ENCODE peak calls at places on chromosome 13, in five cellular contexts. D is upper lobe of right lung, H is uterus, U is RWPE1, A is dorsolateral prefrontal cortex. R is an unnamed sample.

GRCh38 chr13:57438072-57438471 is 193.5 kb upstream of the PCDH17 start:
- DNase-seq in D (no peak), H (no peak), U (no peak), A (no peak), R (no peak)

GRCh38 chr13:54949735-54950134 is 1921.1 kb downstream of the OLFM4 start:
- DNase-seq in D (no peak), H (no peak), U (peak), A (no peak), R (no peak)

GRCh38 chr13:34748078-34748477 is 194.0 kb upstream of the NBEA start:
- DNase-seq in D (no peak), H (peak), U (no peak), A (no peak), R (peak)

GRCh38 chr13:99442273-99442895 is 58.9 kb upstream of the TM9SF2 start:
- DNase-seq in D (no peak), H (no peak), U (peak), A (no peak), R (peak)

GRCh38 chr13:103140001-103140671 is 73.9 kb upstream of the SLC10A2 start:
- DNase-seq in D (no peak), H (no peak), U (peak), A (no peak), R (peak)

GRCh38 chr13:39411501-39411900 is 191.5 kb downstream of the LHFPL6 start:
- DNase-seq in D (no peak), H (no peak), U (no peak), A (no peak), R (no peak)

GRCh38 chr13:31908696-31909386 is 122.7 kb upstream of the FRY start:
- DNase-seq in D (no peak), H (no peak), U (no peak), A (no peak), R (no peak)

GRCh38 chr13:100491164-100491847 is 97.3 kb downstream of the GGACT start:
- DNase-seq in D (no peak), H (peak), U (no peak), A (no peak), R (peak)

GRCh38 chr13:44212633-44213387 is 160.8 kb upstream of the SERP2 start:
- DNase-seq in D (no peak), H (peak), U (no peak), A (no peak), R (peak)

GRCh38 chr13:31476753-31477152 is 262.6 kb upstream of the RXFP2 start:
- DNase-seq in D (no peak), H (no peak), U (no peak), A (no peak), R (peak)

GRCh38 chr13:44576396-44577235 is 486 bp upstream of the TSC22D1 start:
- DNase-seq in D (peak), H (peak), U (peak), A (peak), R (peak)

GRCh38 chr13:33353210-33353609 is 67.7 kb upstream of the STARD13 start:
- DNase-seq in D (peak), H (no peak), U (no peak), A (no peak), R (peak)

GRCh38 chr13:28531195-28531955 is 36.4 kb upstream of the FLT1 start:
- DNase-seq in D (peak), H (no peak), U (no peak), A (no peak), R (peak)

GRCh38 chr13:30577381-30577780 is 40.3 kb upstream of the USPL1 start:
- DNase-seq in D (no peak), H (no peak), U (peak), A (no peak), R (peak)

GRCh38 chr13:77555246-77555645 is 19.7 kb downstream of the SCEL start:
- DNase-seq in D (no peak), H (no peak), U (no peak), A (no peak), R (no peak)

GRCh38 chr13:98198683-98199082 is 21.6 kb upstream of the RNF113B start:
- DNase-seq in D (no peak), H (no peak), U (no peak), A (no peak), R (no peak)

GRCh38 chr13:95552539-95553270 is at the start of gene CLDN10:
- DNase-seq in D (no peak), H (no peak), U (no peak), A (no peak), R (no peak)

GRCh38 chr13:63190742-63191141 is 1775.1 kb upstream of the PCDH20 start:
- DNase-seq in D (no peak), H (no peak), U (peak), A (no peak), R (peak)

GRCh38 chr13:59422646-59423045 is 741.1 kb downstream of the DIAPH3 start:
- DNase-seq in D (no peak), H (no peak), U (no peak), A (no peak), R (no peak)

DNA sequence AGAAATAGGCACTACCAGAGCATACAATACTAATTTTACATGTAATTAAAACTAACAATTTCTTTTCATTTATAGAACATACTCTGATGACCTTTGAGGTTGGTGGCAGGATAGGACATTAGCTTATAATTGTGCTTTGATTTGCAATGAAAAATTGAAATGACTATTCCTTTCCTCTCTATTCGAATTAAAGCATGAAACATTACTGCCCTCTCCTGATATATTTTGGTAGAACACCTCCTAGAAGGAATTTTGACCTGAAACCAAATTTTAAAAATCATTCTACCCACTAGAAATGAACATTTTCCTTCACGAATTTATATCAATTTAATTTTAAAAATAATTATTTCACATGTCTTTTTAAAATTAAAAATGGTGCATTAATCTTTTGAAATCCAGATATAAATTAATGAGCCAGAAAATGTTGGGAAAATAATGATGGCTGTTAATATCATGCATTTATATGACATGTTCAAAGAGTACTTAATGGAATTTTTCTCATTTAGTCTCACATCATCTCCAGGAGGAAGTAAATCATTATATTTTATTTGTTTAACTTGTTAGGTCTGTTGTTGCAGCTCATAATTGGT is 556.3 kb upstream of the ARGLU1 start:
- DNase-seq in D (no peak), H (no peak), U (peak), A (no peak), R (peak)
- TF ChIP-seq CTCF in D (peak), H (peak), U (peak), A (peak), R (peak)

GRCh38 chr13:113034451-113035208 is 65.6 kb downstream of the MCF2L start:
- DNase-seq in D (no peak), H (peak), U (peak), A (peak), R (peak)
- TF ChIP-seq CTCF in D (peak), H (peak), U (peak), A (peak), R (peak)

DNA sequence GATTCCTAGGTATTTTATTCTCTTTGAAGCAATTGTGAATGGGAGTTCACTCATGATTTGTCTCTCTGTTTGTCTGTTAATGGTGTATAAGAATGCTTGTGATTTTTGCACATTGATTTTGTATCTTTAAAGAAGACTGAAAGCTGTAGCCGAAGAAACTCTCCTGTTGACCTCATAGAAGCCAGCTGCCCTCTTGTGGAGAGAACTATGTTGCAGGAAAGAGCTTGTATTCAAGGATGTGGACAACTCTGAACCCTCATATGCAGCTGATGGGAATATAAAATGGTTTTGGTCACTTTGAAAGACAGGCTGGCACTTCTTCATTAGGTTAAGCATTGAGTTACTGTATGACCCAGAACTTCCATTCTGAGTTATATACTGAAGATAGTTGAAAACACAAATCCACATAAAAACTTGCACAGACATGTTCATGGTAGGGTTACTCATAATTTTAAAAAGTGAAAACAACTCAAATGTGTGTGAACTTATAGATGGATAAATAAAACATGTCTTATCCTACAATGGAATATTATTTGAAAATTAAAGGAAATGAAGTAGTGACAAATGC is 65.8 kb upstream of the SLITRK6 start:
- DNase-seq in D (no peak), H (no peak), U (peak), A (no peak), R (peak)
- TF ChIP-seq CTCF in D (no peak), H (no peak), U (no peak), A (peak), R (peak)

GRCh38 chr13:110528371-110528770 is 33.2 kb downstream of the RAB20 start:
- DNase-seq in D (no peak), H (no peak), U (no peak), A (no peak), R (peak)

GRCh38 chr13:110523180-110523579 is 38.3 kb downstream of the RAB20 start:
- DNase-seq in D (no peak), H (no peak), U (no peak), A (no peak), R (no peak)

GRCh38 chr13:110523838-110524237 is 37.7 kb downstream of the RAB20 start:
- DNase-seq in D (no peak), H (no peak), U (no peak), A (no peak), R (no peak)

GRCh38 chr13:110524484-110525254 is 36.9 kb downstream of the RAB20 start:
- DNase-seq in D (peak), H (no peak), U (peak), A (no peak), R (no peak)

DNA sequence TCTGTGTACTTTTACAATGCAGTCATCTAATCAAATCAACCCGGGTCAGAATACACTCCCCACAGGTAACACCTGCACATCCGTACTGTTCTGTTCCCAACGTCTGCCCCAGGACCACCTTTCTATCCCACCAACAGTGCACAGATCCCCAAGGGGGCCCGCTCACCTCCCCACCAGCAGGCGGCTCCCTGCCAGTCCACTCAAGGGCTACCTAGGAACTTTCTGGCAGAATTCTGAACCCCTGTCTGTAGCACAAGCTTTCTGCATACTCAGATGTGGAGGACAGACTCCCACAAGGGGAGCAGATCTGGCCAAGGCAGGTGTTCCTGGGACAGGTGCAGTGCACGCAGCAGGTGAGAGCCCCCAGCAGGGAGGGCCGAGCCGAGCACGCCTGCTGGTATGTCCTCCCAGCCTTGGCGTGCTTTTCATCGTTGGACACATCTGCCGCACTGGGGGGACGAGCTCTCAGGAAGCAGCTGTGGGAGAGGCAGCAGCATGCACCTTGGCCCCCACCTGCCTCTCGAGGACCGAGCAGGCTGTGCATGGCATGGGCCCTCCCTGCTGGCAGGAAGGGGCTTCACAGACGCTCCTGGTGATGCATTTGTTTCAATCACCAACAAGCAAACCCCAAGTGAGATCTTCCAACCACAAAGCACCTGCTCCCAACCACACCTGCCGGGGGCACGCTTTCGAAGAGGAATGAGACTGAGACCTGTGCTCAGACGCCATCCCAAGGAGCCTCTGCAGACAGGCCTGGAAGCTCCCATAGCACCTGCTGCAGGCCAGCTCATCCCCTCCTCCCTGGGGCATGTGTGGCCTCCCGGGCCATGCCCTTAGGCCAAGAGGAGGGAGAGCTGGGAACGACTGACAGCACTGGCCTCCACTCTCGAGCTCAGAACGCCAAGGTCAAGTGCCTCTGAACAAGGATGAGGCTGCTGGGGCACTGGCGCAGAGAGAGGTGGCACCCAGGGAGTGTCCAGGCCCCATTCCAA is 35.9 kb downstream of the RAB20 start:
- DNase-seq in D (peak), H (no peak), U (no peak), A (no peak), R (no peak)
- TF ChIP-seq CTCF in D (no peak), H (no peak), U (no peak), A (no peak), R (no peak)

GRCh38 chr13:41054212-41054877 is 7.0 kb upstream of the WBP4 start:
- DNase-seq in D (no peak), H (no peak), U (no peak), A (no peak), R (peak)

GRCh38 chr13:41053384-41053826 is 7.9 kb upstream of the WBP4 start:
- DNase-seq in D (no peak), H (no peak), U (no peak), A (no peak), R (peak)

GRCh38 chr13:41056194-41056593 is 5.1 kb upstream of the WBP4 start:
- DNase-seq in D (no peak), H (no peak), U (no peak), A (no peak), R (no peak)

GRCh38 chr13:41056996-41057711 is 4.2 kb upstream of the WBP4 start:
- DNase-seq in D (no peak), H (no peak), U (no peak), A (no peak), R (no peak)

DNA sequence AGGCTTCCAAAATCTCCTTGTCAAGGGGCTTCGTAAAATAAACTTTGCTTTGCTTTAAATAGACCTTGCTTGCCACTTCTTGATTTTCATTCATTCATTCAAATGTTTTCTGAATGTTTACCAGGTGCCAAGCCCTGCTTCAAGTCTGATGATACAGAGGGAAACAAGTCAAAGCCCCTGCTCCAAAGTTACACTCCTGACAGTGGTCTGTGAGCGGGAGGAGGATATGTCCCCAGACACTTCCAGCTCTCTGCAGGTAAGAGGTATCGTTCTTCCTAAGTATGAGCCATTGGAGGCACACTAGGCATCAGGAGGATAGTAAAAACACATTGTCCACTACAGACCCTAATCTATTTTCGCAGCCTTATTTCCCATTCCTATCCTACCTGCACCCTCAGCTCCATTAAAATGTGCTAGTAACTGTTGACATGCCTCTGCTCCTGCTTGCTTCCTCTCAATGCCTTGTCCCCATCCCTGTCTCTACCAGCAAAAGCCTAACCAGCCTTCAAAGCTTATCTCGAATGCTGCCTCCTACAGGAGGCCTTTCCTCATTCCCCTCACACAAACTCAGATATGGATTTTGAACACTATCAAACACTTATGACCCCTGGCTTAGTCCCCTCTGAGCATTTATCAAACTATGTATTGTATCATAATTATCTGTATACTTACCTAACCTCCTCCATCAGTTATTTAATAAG is 6.2 kb upstream of the WBP4 start:
- DNase-seq in D (no peak), H (no peak), U (no peak), A (no peak), R (no peak)
- TF ChIP-seq CTCF in D (no peak), H (no peak), U (no peak), A (peak), R (peak)

GRCh38 chr13:41802684-41803554 is 158.0 kb downstream of the VWA8 start:
- DNase-seq in D (no peak), H (no peak), U (peak), A (no peak), R (peak)
- TF ChIP-seq CTCF in D (no peak), H (no peak), U (no peak), A (no peak), R (no peak)

GRCh38 chr13:94330552-94331071 is 148.9 kb downstream of the DCT start:
- DNase-seq in D (no peak), H (no peak), U (no peak), A (no peak), R (no peak)

GRCh38 chr13:94329754-94330551 is 149.5 kb downstream of the DCT start:
- DNase-seq in D (no peak), H (peak), U (peak), A (no peak), R (peak)

GRCh38 chr13:94333131-94333820 is 146.2 kb downstream of the DCT start:
- DNase-seq in D (no peak), H (no peak), U (no peak), A (no peak), R (no peak)

GRCh38 chr13:94332360-94333040 is 147.0 kb downstream of the DCT start:
- DNase-seq in D (no peak), H (no peak), U (no peak), A (no peak), R (no peak)

GRCh38 chr13:94331281-94331680 is 148.2 kb downstream of the DCT start:
- DNase-seq in D (no peak), H (no peak), U (no peak), A (no peak), R (no peak)
- TF ChIP-seq CTCF in D (no peak), H (no peak), U (no peak), A (no peak), R (no peak)

GRCh38 chr13:36214163-36214921 is at the start of gene SOHLH2:
- DNase-seq in D (peak), H (no peak), U (no peak), A (no peak), R (no peak)
- TF ChIP-seq CTCF in D (no peak), H (no peak), U (no peak), A (no peak), R (no peak)

GRCh38 chr13:87671824-87672603 is 843 bp downstream of the SLITRK5 start:
- DNase-seq in D (peak), H (no peak), U (no peak), A (peak), R (no peak)

GRCh38 chr13:87667686-87668085 is 3.5 kb upstream of the SLITRK5 start:
- DNase-seq in D (no peak), H (no peak), U (no peak), A (no peak), R (no peak)

GRCh38 chr13:87671031-87671823 is at the start of gene SLITRK5:
- DNase-seq in D (peak), H (no peak), U (peak), A (peak), R (peak)

GRCh38 chr13:87666826-87667225 is 4.3 kb upstream of the SLITRK5 start:
- DNase-seq in D (no peak), H (no peak), U (no peak), A (no peak), R (no peak)

GRCh38 chr13:87669379-87669978 is 1.7 kb upstream of the SLITRK5 start:
- DNase-seq in D (no peak), H (no peak), U (no peak), A (no peak), R (peak)
- TF ChIP-seq CTCF in D (peak), H (no peak), U (peak), A (peak), R (peak)

GRCh38 chr13:91172160-91172559 is 175.3 kb upstream of the MIR17HG start:
- DNase-seq in D (no peak), H (no peak), U (no peak), A (no peak), R (no peak)

GRCh38 chr13:91169641-91170040 is 177.8 kb upstream of the MIR17HG start:
- DNase-seq in D (no peak), H (no peak), U (no peak), A (no peak), R (no peak)

DNA sequence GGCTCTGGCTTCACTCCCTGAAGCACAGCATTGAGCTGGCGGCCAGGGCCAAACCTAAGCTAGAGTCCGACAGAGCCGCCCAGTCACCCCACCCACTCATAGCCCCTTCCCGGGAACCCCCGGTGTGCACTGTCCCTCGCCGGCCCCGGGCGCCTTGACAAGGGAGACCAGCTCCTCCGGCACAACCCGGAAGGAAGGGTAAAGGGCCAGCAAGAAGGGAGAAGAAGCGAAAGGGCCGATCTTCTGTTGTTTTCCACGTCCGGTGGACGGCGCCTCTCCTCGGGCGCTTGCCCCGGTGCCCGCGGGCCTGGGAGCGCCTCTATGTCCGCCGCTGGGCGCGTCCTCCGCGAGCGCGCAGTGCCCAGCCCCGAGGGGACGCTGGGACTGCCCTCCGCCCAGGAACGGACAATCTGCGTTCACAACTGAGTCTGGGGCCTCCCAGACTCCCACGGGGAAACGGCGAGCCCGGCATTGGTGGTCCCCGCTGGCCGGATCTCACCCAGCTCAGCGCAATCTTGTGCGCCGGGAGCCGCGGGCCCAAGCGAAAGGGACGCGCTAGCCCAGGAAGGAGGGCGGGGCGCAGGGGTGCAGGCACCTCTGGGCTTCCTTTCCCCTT is 172.5 kb upstream of the MIR17HG start:
- DNase-seq in D (peak), H (no peak), U (no peak), A (no peak), R (no peak)
- TF ChIP-seq CTCF in D (no peak), H (no peak), U (no peak), A (no peak), R (no peak)

R was measured in fibroblast of pulmonary artery.